ENCODE peak calls at places on chromosomes 7 and 10, in four cellular contexts. O, J, F and W are unnamed samples.

GRCh38 chr7:42449431-42449830 is 212.4 kb upstream of the GLI3 start:
- DNase-seq in F (no peak), J (no peak), O (no peak), W (no peak)

GRCh38 chr7:5629941-5630340 is 151.5 kb downstream of the RNF216 start:
- DNase-seq in J (peak; percentile 57), O (no peak), F (peak; percentile 74), W (no peak)

GRCh38 chr10:70212879-70213278 is 20.4 kb downstream of the PPA1 start:
- DNase-seq in F (no peak), O (no peak), J (no peak), W (no peak)

GRCh38 chr7:65390588-65390987 is 16.9 kb downstream of the ZNF92 start:
- DNase-seq in F (no peak), J (no peak), O (no peak), W (no peak)

GRCh38 chr10:67520924-67521520 is 175.0 kb downstream of the CTNNA3 start:
- DNase-seq in J (peak; percentile 19), O (no peak), F (peak; percentile 72), W (no peak)

GRCh38 chr7:126778101-126778500 is 474.6 kb downstream of the GRM8 start:
- DNase-seq in O (no peak), J (no peak), F (no peak), W (no peak)

GRCh38 chr7:40380111-40380510 is 245.3 kb downstream of the SUGCT start:
- DNase-seq in O (no peak), F (no peak), J (no peak), W (no peak)

GRCh38 chr7:36951257-36951697 is 227.0 kb upstream of the AOAH start:
- DNase-seq in J (no peak), O (no peak), F (no peak), W (no peak)

GRCh38 chr7:84524714-84525694 is 330.4 kb upstream of the SEMA3A start:
- DNase-seq in F (peak; percentile 88), O (no peak), J (no peak), W (peak; percentile 57)

GRCh38 chr10:56537984-56538383 is 176.9 kb upstream of the ZWINT start:
- DNase-seq in F (peak; percentile 27), O (no peak), J (no peak), W (no peak)

GRCh38 chr10:33731322-33731721 is 396.9 kb upstream of the NRP1 start:
- DNase-seq in J (no peak), O (no peak), F (no peak), W (no peak)

GRCh38 chr7:41147651-41148360 is 555.1 kb downstream of the INHBA start:
- DNase-seq in J (no peak), O (no peak), F (no peak), W (no peak)

GRCh38 chr7:2952316-2952715 is 91.4 kb downstream of the CARD11 start:
- DNase-seq in F (no peak), O (peak; percentile 28), J (no peak), W (peak; percentile 56)

GRCh38 chr7:66810716-66811115 is 70.2 kb downstream of the RABGEF1 start:
- DNase-seq in O (no peak), F (no peak), J (no peak), W (no peak)

GRCh38 chr7:55120501-55121198 is 101.8 kb downstream of the EGFR start:
- DNase-seq in O (no peak), J (no peak), F (peak; percentile 90), W (no peak)

GRCh38 chr7:117129538-117129955 is 176.2 kb downstream of the ST7 start:
- DNase-seq in F (no peak), O (no peak), J (no peak), W (no peak)

GRCh38 chr7:84701524-84702306 is 485.1 kb downstream of the SEMA3D start:
- DNase-seq in F (peak; percentile 98), J (no peak), O (no peak), W (no peak)

GRCh38 chr10:114635101-114635500 is 23.0 kb downstream of the ABLIM1 start:
- DNase-seq in F (no peak), O (no peak), J (no peak), W (no peak)

GRCh38 chr7:135716677-135717238 is 11.2 kb downstream of the SLC13A4 start:
- DNase-seq in F (peak; percentile 88), O (no peak), J (no peak), W (no peak)

GRCh38 chr7:77370606-77371005 is 45.5 kb downstream of the GSAP start:
- DNase-seq in F (no peak), O (no peak), J (no peak), W (no peak)

GRCh38 chr7:30549933-30550493 is 44.7 kb upstream of the GARS1 start:
- DNase-seq in O (no peak), J (no peak), F (no peak), W (no peak)

GRCh38 chr7:100509213-100509612 is 25.5 kb downstream of the NYAP1 start:
- DNase-seq in F (peak; percentile 83), J (no peak), O (peak; percentile 66), W (peak; percentile 77)

GRCh38 chr7:11343818-11344413 is 370.2 kb downstream of the PHF14 start:
- DNase-seq in O (no peak), F (peak; percentile 26), J (no peak), W (no peak)

GRCh38 chr7:22485189-22485588 is 14.8 kb downstream of the STEAP1B start:
- DNase-seq in J (no peak), O (no peak), F (peak; percentile 50), W (no peak)

GRCh38 chr7:128236924-128237586 is 4.0 kb upstream of the LEP start:
- DNase-seq in F (peak; percentile 90), O (no peak), J (peak; percentile 29), W (no peak)

GRCh38 chr10:29926649-29927048 is 132.7 kb downstream of the JCAD start:
- DNase-seq in O (no peak), J (no peak), F (peak; percentile 73), W (no peak)

GRCh38 chr10:76403876-76404275 is 972.5 kb downstream of the LRMDA start:
- DNase-seq in J (no peak), O (no peak), F (peak; percentile 36), W (no peak)

GRCh38 chr7:44066111-44066460 is 719 bp upstream of the PGAM2 start:
- DNase-seq in O (peak; percentile 46), F (no peak), J (no peak), W (no peak)

GRCh38 chr10:31101123-31101522 is 69.5 kb upstream of the ZNF438 start:
- DNase-seq in J (peak; percentile 55), F (peak; percentile 93), O (no peak), W (no peak)

GRCh38 chr10:19815478-19816419 is 483 bp upstream of the PLXDC2 start:
- DNase-seq in O (peak; percentile 89), F (peak; percentile 56), J (no peak), W (peak; percentile 91)

GRCh38 chr10:21953585-21954057 is 49.9 kb downstream of the DNAJC1 start:
- DNase-seq in J (no peak), O (no peak), F (peak; percentile 61), W (no peak)

GRCh38 chr10:32239770-32240169 is 107.2 kb downstream of the EPC1 start:
- DNase-seq in O (no peak), F (peak; percentile 69), J (no peak), W (no peak)

GRCh38 chr10:74949843-74950765 is 123.7 kb downstream of the KAT6B start:
- DNase-seq in O (no peak), J (no peak), F (peak; percentile 16), W (no peak)

GRCh38 chr10:99977916-99978315 is 31.8 kb downstream of the DNMBP start:
- DNase-seq in F (no peak), J (no peak), O (no peak), W (no peak)

GRCh38 chr10:107067843-107068242 is 96.7 kb downstream of the SORCS1 start:
- DNase-seq in O (no peak), F (no peak), J (no peak), W (no peak)

GRCh38 chr7:139265673-139266072 is 34.6 kb downstream of the UBN2 start:
- DNase-seq in O (no peak), J (no peak), F (no peak), W (no peak)
- H3K36me3 ChIP-seq in O (peaks cover 100% of the 10 kb centered on the region), J (peaks cover 12% of the 10 kb centered on the region), F (peaks cover 28% of the 10 kb centered on the region), W (peaks cover 43% of the 10 kb centered on the region)

GRCh38 chr10:62085821-62086220 is 182.8 kb downstream of the RTKN2 start:
- DNase-seq in F (no peak), O (no peak), J (no peak), W (no peak)
- H3K36me3 ChIP-seq in F (peaks cover 55% of the 10 kb centered on the region), O (peaks cover 41% of the 10 kb centered on the region), J (peaks cover 4% of the 10 kb centered on the region), W (peaks cover 17% of the 10 kb centered on the region)

GRCh38 chr7:208128-208673 is 15.8 kb downstream of the FAM20C start:
- DNase-seq in O (no peak), F (no peak), J (no peak), W (no peak)
- H3K36me3 ChIP-seq in O (peaks cover 29% of the 10 kb centered on the region), F (peaks cover 80% of the 10 kb centered on the region), J (no peaks in the 10 kb centered on the region), W (peaks cover 35% of the 10 kb centered on the region)

GRCh38 chr10:11300071-11300470 is 282.4 kb downstream of the CELF2 start:
- DNase-seq in O (no peak), F (no peak), J (no peak), W (no peak)

GRCh38 chr10:11303671-11304170 is 286.0 kb downstream of the CELF2 start:
- DNase-seq in O (no peak), J (no peak), F (no peak), W (no peak)

GRCh38 chr10:11301571-11302111 is 284.0 kb downstream of the CELF2 start:
- DNase-seq in O (no peak), J (no peak), F (no peak), W (peak; percentile 60)

GRCh38 chr10:11300563-11300962 is 282.9 kb downstream of the CELF2 start:
- DNase-seq in J (no peak), F (no peak), O (no peak), W (no peak)

DNA sequence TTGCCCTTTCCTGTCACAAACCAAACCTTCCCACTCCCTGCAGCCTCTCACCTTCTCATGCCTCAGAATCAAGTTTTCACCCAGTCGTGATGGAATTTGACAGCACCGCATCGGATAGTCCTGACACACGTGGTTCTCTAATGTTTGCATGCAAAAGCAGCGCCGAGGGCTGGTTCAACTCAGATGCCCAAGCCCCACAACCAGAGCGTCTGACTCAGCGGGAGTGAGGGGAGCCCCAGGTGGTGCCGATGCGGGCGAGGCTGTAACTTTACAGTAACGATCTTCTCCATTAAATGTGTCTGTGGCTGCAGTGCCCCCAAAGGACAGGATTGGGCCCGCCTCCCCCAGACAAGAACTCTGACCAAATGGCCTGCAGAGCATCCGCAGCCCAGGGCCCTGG is 284.5 kb downstream of the CELF2 start:
- DNase-seq in J (no peak), F (no peak), O (no peak), W (no peak)
- H3K36me3 ChIP-seq in J (peaks cover 80% of the 10 kb centered on the region), F (no peaks in the 10 kb centered on the region), O (peaks cover 94% of the 10 kb centered on the region), W (peaks cover 18% of the 10 kb centered on the region)

DNA sequence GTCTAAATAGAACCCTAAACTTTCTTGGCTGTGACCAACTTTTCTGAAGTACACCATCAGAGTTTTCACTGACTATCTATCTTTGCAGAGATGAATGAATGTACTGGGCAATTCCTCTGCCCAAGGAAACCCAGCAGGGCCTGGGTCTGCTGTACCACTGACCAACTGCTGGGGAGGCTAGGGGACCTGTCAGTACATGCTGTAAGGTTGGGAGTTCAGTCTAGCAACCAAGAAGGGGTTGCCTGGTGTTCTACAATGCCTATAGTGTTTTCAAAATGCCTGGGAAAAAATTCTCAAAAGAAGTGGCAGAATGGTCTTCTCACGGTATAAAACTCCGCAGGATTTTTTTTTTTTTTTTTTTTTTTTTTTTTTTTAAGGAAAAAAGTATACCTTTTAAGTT is 106.3 kb downstream of the NT5C2 start:
- DNase-seq in J (no peak), F (no peak), O (no peak), W (no peak)
- H3K36me3 ChIP-seq in J (peaks cover 31% of the 10 kb centered on the region), F (peaks cover 56% of the 10 kb centered on the region), O (peaks cover 89% of the 10 kb centered on the region), W (peaks cover 32% of the 10 kb centered on the region)